ENCODE peak calls at places on chromosomes 13 and 19, in four cellular contexts. E is HepG2, D is K562, W is GM12878. B is an unnamed sample.

GRCh38 chr13:21749410-21749809 is 78.5 kb downstream of the FGF9 start:
- DNase-seq in E (peak), D (no peak), W (no peak), B (no peak)

GRCh38 chr13:21800847-21801616 is 130.2 kb downstream of the FGF9 start:
- DNase-seq in E (peak), D (no peak), W (no peak), B (no peak)

GRCh38 chr13:22053053-22053452 is 382.2 kb downstream of the FGF9 start:
- DNase-seq in E (no peak), D (no peak), W (no peak), B (no peak)

GRCh38 chr13:73665279-73665678 is 468.9 kb downstream of the KLF12 start:
- DNase-seq in E (no peak), D (no peak), W (no peak), B (no peak)

GRCh38 chr19:48302600-48302959 is 22.8 kb upstream of the EMP3 start:
- DNase-seq in E (no peak), D (no peak), W (no peak), B (no peak)

GRCh38 chr13:113205428-113205931 is 3.0 kb downstream of the PCID2 start:
- DNase-seq in E (no peak), D (no peak), W (no peak), B (no peak)

GRCh38 chr13:48108106-48108505 is 13.2 kb upstream of the MED4 start:
- DNase-seq in E (no peak), D (no peak), W (no peak), B (no peak)

GRCh38 chr13:76854894-76855293 is 31.3 kb downstream of the KCTD12 start:
- DNase-seq in E (no peak), D (no peak), W (no peak), B (no peak)

GRCh38 chr19:45507864-45508680 is 793 bp downstream of the VASP start:
- DNase-seq in E (no peak), D (peak), W (no peak), B (peak)

GRCh38 chr19:42428676-42429075 is 1.5 kb upstream of the LIPE start:
- DNase-seq in E (no peak), D (no peak), W (no peak), B (no peak)

GRCh38 chr19:42435316-42435715 is 7.4 kb downstream of the CXCL17 start:
- DNase-seq in E (no peak), D (no peak), W (no peak), B (no peak)

GRCh38 chr19:42431486-42431885 is 4.3 kb upstream of the LIPE start:
- DNase-seq in E (no peak), D (no peak), W (no peak), B (no peak)

GRCh38 chr19:42436006-42436405 is 6.7 kb downstream of the CXCL17 start:
- DNase-seq in E (peak), D (no peak), W (no peak), B (no peak)

GRCh38 chr19:42433503-42434260 is 6.5 kb upstream of the LIPE start:
- DNase-seq in E (peak), D (peak), W (no peak), B (peak)
- TF ChIP-seq CREM in E (no peak), D (peak), W (no peak), B (no peak)

GRCh38 chr19:49492573-49493411 is 3.4 kb upstream of the RPS11 start:
- DNase-seq in E (peak), D (peak), W (no peak), B (no peak)
- TF ChIP-seq CREM in E (peak), D (peak), W (peak), B (no peak)

DNA sequence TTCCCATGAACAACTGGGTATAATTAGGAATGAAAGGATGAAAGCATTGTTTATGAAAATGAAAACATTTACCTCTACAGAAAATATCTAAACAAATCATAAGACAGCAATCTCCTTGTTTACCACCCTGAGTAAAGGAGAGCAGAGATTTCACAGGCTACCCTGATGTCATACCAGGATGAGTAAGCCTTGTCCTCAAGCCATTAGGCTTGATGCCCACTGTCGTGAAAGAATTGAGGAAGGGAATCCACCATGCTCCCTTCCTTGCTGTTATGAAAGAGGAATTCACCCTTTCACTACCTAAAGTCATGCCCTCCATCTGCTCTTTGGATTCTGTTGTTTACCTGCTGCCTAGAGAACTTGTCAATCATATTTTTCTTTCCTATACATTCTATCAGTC is 877.4 kb upstream of the PCDH20 start:
- DNase-seq in E (no peak), D (no peak), W (no peak), B (no peak)
- TF ChIP-seq CREM in E (no peak), D (no peak), W (no peak), B (no peak)

DNA sequence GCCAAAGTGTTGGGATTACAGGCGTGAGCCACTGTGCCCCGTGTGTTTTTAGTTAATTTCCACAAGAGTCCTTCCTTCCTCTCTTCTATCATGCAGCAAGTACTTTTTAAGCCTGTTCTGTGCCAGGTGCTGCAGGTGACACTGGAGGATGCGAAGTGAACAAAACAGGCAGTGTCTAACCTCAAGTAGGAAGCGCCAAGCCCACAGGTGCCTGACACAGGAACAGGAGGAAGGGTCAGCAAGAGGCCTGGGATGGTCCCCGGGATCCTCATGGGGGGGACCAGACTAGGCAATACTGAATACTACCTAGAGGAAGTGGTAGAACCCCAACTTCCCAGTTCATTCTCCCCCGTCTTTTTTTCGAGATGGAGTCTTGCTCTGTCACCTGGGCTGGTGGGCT is 1.8 kb upstream of the CALR start:
- DNase-seq in E (no peak), D (no peak), W (no peak), B (no peak)
- TF ChIP-seq CREM in E (no peak), D (no peak), W (no peak), B (no peak)